ENCODE peak calls at places on chromosomes 11 and 22, in eight cellular contexts. K is neural crest cell, Q is dorsolateral prefrontal cortex, A is brain microvascular endothelial cell, E is B cell, X is kidney epithelial cell, Y is lung, J is GM10248. G is an unnamed sample.

GRCh38 chr11:126411971-126412381 is 56.5 kb downstream of the ST3GAL4 start:
- DNase-seq in J (no peak), K (no peak), X (no peak), Q (no peak), A (no peak), E (no peak), Y (no peak), G (no peak)

GRCh38 chr22:46336119-46337078 is 885 bp downstream of the TRMU start:
- DNase-seq in E (no peak), J (no peak), A (no peak), X (no peak), K (no peak), Y (no peak), Q (peak; percentile 67), G (no peak)

GRCh38 chr11:130404727-130405126 is 23.7 kb downstream of the ADAMTS8 start:
- DNase-seq in J (no peak), X (no peak), Y (no peak), Q (no peak), K (no peak), A (no peak), E (no peak), G (no peak)

GRCh38 chr22:46491936-46492335 is 45.5 kb downstream of the CELSR1 start:
- DNase-seq in Y (no peak), J (no peak), K (no peak), Q (peak; percentile 43), X (no peak), A (no peak), E (no peak), G (no peak)

GRCh38 chr11:1422481-1422880 is 32.7 kb downstream of the BRSK2 start:
- DNase-seq in E (no peak), Q (no peak), Y (no peak), K (no peak), A (no peak), X (no peak), J (no peak), G (no peak)

GRCh38 chr11:120712014-120712413 is 200.5 kb downstream of the GRIK4 start:
- DNase-seq in Q (no peak), J (no peak), Y (no peak), X (no peak), K (no peak), E (no peak), A (no peak), G (no peak)

GRCh38 chr11:44849922-44850321 is 100.8 kb downstream of the TP53I11 start:
- DNase-seq in X (no peak), J (no peak), E (no peak), Q (no peak), Y (no peak), A (no peak), K (no peak), G (no peak)

GRCh38 chr11:64306876-64307622 is 1.7 kb downstream of the ESRRA start:
- DNase-seq in K (no peak), Y (peak; percentile 61), Q (no peak), A (no peak), J (no peak), E (no peak), X (no peak), G (no peak)

GRCh38 chr11:133197425-133197824 is 334.9 kb downstream of the OPCML start:
- DNase-seq in A (no peak), J (no peak), Q (no peak), X (no peak), E (no peak), Y (no peak), K (no peak), G (no peak)

GRCh38 chr11:60912223-60912850 is 1.6 kb upstream of the TMEM109 start:
- DNase-seq in E (no peak), A (no peak), Q (no peak), Y (no peak), J (no peak), K (no peak), X (no peak), G (no peak)

GRCh38 chr11:113384551-113384950 is 3.0 kb upstream of the ANKK1 start:
- DNase-seq in K (no peak), J (no peak), A (peak; percentile 70), Y (no peak), Q (no peak), E (no peak), X (peak; percentile 82), G (peak; percentile 32)

GRCh38 chr11:96211433-96211832 is 131.6 kb downstream of the MAML2 start:
- DNase-seq in X (no peak), J (no peak), Q (no peak), E (no peak), K (no peak), Y (no peak), A (no peak), G (no peak)

GRCh38 chr11:10386861-10387208 is 68.2 kb upstream of the AMPD3 start:
- DNase-seq in K (no peak), J (no peak), X (no peak), Q (no peak), Y (no peak), E (no peak), A (no peak), G (no peak)
- TF ChIP-seq CTCF in K (no peak), J (no peak), X (no peak), Q (no peak), Y (no peak), E (no peak), A (no peak), G (no peak)

GRCh38 chr22:40156001-40156516 is 21.7 kb upstream of the TNRC6B start:
- DNase-seq in Y (peak; percentile 55), Q (no peak), K (no peak), J (no peak), E (no peak), A (peak; percentile 60), X (peak; percentile 54), G (no peak)
- TF ChIP-seq CTCF in Y (no peak), Q (no peak), K (no peak), J (no peak), E (no peak), A (peak; percentile 44), X (peak; percentile 44), G (no peak)

GRCh38 chr11:111406589-111406988 is 27.5 kb upstream of the POU2AF1 start:
- DNase-seq in A (no peak), J (no peak), Y (no peak), Q (no peak), E (no peak), K (no peak), X (no peak), G (no peak)
- TF ChIP-seq CTCF in A (no peak), J (no peak), Y (no peak), Q (no peak), E (no peak), K (no peak), X (no peak), G (no peak)

GRCh38 chr22:43302462-43303109 is 40.6 kb downstream of the SCUBE1 start:
- DNase-seq in X (no peak), E (no peak), Q (no peak), J (no peak), K (no peak), Y (no peak), A (no peak), G (no peak)
- TF ChIP-seq CTCF in X (no peak), E (no peak), Q (no peak), J (no peak), K (no peak), Y (no peak), A (no peak), G (no peak)

GRCh38 chr11:114891911-114892310 is 213.6 kb downstream of the NXPE2 start:
- DNase-seq in X (no peak), J (no peak), K (no peak), A (no peak), E (no peak), Y (no peak), Q (no peak), G (no peak)

GRCh38 chr11:114889464-114890065 is 211.2 kb downstream of the NXPE2 start:
- DNase-seq in Q (no peak), X (no peak), K (no peak), A (no peak), E (no peak), Y (no peak), J (no peak), G (no peak)

GRCh38 chr11:114890076-114890475 is 211.7 kb downstream of the NXPE2 start:
- DNase-seq in X (no peak), Y (no peak), J (no peak), Q (no peak), K (no peak), A (no peak), E (no peak), G (no peak)

GRCh38 chr11:114893329-114893728 is 215.0 kb downstream of the NXPE2 start:
- DNase-seq in X (no peak), Q (no peak), A (no peak), E (no peak), J (no peak), Y (no peak), K (no peak), G (no peak)

GRCh38 chr11:114892381-114893197 is 214.3 kb downstream of the NXPE2 start:
- DNase-seq in A (no peak), E (no peak), X (no peak), Y (no peak), J (no peak), K (peak; percentile 14), Q (no peak), G (no peak)
- TF ChIP-seq CTCF in A (peak; percentile 26), E (peak; percentile 40), X (peak; percentile 38), Y (no peak), J (peak; percentile 11), K (peak; percentile 59), Q (peak; percentile 36), G (no peak)

GRCh38 chr22:39367040-39367439 is 17.2 kb downstream of the SYNGR1 start:
- DNase-seq in E (no peak), A (no peak), X (no peak), K (no peak), J (no peak), Q (no peak), Y (no peak), G (no peak)
- TF ChIP-seq CTCF in E (no peak), A (no peak), X (no peak), K (no peak), J (no peak), Q (no peak), Y (no peak), G (no peak)

GRCh38 chr22:49768077-49768476 is 59.6 kb downstream of the BRD1 start:
- DNase-seq in K (no peak), Q (no peak), Y (no peak), X (no peak), J (no peak), A (no peak), E (no peak), G (no peak)
- TF ChIP-seq CTCF in K (no peak), Q (no peak), Y (no peak), X (no peak), J (no peak), A (no peak), E (no peak), G (no peak)

G was measured in AG09319.